ENCODE peak calls at places on chromosome 16, in nine cellular contexts. T, Z, S, W, N, F, M, G and B are unnamed samples.

GRCh38 chr16:66474750-66475199 is 47.7 kb downstream of the BEAN1 start:
- DNase-seq in T (peak; percentile 82), Z (peak; percentile 59), S (no peak), W (no peak), N (no peak), F (no peak), M (no peak), G (no peak), B (no peak)

GRCh38 chr16:53921042-53921441 is 217.1 kb downstream of the FTO start:
- DNase-seq in T (no peak), Z (no peak), S (no peak), W (no peak), N (peak; percentile 59), F (no peak), M (no peak), G (no peak), B (no peak)

GRCh38 chr16:19884611-19885455 is at the start of gene GPRC5B:
- DNase-seq in T (peak; percentile 41), Z (peak; percentile 39), S (peak; percentile 81), W (peak; percentile 54), N (peak; percentile 85), F (peak; percentile 6), M (peak; percentile 55), G (peak; percentile 32), B (peak; percentile 60)

GRCh38 chr16:61791465-61791864 is 244.8 kb downstream of the CDH8 start:
- DNase-seq in T (no peak), Z (no peak), S (no peak), W (peak; percentile 8), N (no peak), F (no peak), M (no peak), G (no peak), B (no peak)

GRCh38 chr16:89037261-89038152 is 56.1 kb upstream of the ACSF3 start:
- DNase-seq in T (peak; percentile 15), Z (no peak), S (peak; percentile 71), W (peak; percentile 67), N (peak; percentile 91), F (no peak), M (peak; percentile 14), G (peak; percentile 34), B (peak; percentile 60)

GRCh38 chr16:1790261-1790610 is 3.3 kb downstream of the IGFALS start:
- DNase-seq in T (no peak), Z (no peak), S (no peak), W (no peak), N (no peak), F (no peak), M (no peak), G (peak; percentile 15), B (peak; percentile 57)

GRCh38 chr16:21236831-21237230 is 3.3 kb downstream of the ANKS4B start:
- DNase-seq in T (no peak), Z (no peak), S (no peak), W (no peak), N (no peak), F (no peak), M (no peak), G (no peak), B (no peak)

GRCh38 chr16:4538067-4538385 is 547 bp downstream of the CDIP1 start:
- DNase-seq in T (no peak), Z (no peak), S (no peak), W (peak; percentile 55), N (no peak), F (no peak), M (no peak), G (no peak), B (no peak)

GRCh38 chr16:55853114-55853513 is 20.2 kb upstream of the CES1 start:
- DNase-seq in T (no peak), Z (no peak), S (no peak), W (peak; percentile 72), N (no peak), F (no peak), M (no peak), G (no peak), B (no peak)

GRCh38 chr16:46972429-46972970 is 974 bp downstream of the DNAJA2 start:
- DNase-seq in T (peak; percentile 74), Z (peak; percentile 51), S (no peak), W (peak; percentile 59), N (no peak), F (peak; percentile 3), M (no peak), G (no peak), B (no peak)

GRCh38 chr16:83258366-83258765 is 549.4 kb upstream of the HSBP1 start:
- DNase-seq in T (no peak), Z (no peak), S (no peak), W (no peak), N (no peak), F (no peak), M (no peak), G (no peak), B (no peak)

GRCh38 chr16:17590711-17591654 is 120.2 kb upstream of the XYLT1 start:
- DNase-seq in T (peak; percentile 49), Z (peak; percentile 3), S (no peak), W (peak; percentile 72), N (no peak), F (no peak), M (no peak), G (no peak), B (no peak)

GRCh38 chr16:28163699-28164584 is 47.8 kb downstream of the XPO6 start:
- DNase-seq in T (no peak), Z (no peak), S (peak; percentile 73), W (peak; percentile 47), N (no peak), F (no peak), M (no peak), G (no peak), B (no peak)
- H3K4me1 ChIP-seq in T (peaks cover 61% of the 10 kb centered on the region), Z (no peaks in the 10 kb centered on the region), S (peaks cover 75% of the 10 kb centered on the region), W (peaks cover 16% of the 10 kb centered on the region), N (no peaks in the 10 kb centered on the region), F (peaks cover 80% of the 10 kb centered on the region), M (peaks cover 16% of the 10 kb centered on the region), G (peaks cover 6% of the 10 kb centered on the region), B (no peaks in the 10 kb centered on the region)

DNA sequence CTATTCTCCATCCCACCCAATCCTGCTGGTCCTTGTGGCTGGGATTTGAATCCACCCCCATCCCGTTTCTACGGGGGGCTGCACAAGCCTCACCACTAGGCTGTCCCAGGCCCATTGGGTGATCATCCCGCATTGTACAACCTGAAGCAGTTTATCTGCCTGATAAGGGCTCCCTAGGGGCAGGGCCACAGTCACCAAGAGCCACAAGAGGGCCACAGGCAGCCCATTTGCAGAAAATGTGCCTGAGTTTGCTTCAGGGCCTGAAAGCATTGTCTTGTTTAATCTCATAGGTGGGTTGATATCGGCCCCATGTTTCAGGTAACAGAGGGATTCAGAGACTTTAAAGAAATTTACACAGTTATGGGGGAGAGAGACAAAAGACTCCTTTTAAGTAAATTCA is 245.0 kb downstream of the CPPED1 start:
- DNase-seq in T (no peak), Z (no peak), S (no peak), W (no peak), N (no peak), F (no peak), M (no peak), G (no peak), B (no peak)
- H3K27ac ChIP-seq in T (no peak overlapping the region), Z (no peak overlapping the region), S (no peak overlapping the region), W (no peak overlapping the region), N (no peak overlapping the region), F (no peak overlapping the region), M (no peak overlapping the region), G (no peak overlapping the region), B (no peak overlapping the region)

GRCh38 chr16:11619327-11619851 is 32.7 kb upstream of the LITAF start:
- DNase-seq in T (peak; percentile 85), Z (peak; percentile 38), S (peak; percentile 81), W (no peak), N (no peak), F (no peak), M (no peak), G (no peak), B (no peak)

GRCh38 chr16:11621539-11621919 is 34.8 kb upstream of the LITAF start:
- DNase-seq in T (peak; percentile 48), Z (no peak), S (no peak), W (no peak), N (no peak), F (no peak), M (no peak), G (no peak), B (no peak)

GRCh38 chr16:11621920-11622651 is 35.4 kb upstream of the LITAF start:
- DNase-seq in T (peak; percentile 94), Z (no peak), S (peak; percentile 88), W (peak; percentile 56), N (no peak), F (peak; percentile 44), M (no peak), G (no peak), B (no peak)

GRCh38 chr16:11618107-11618717 is 31.5 kb upstream of the LITAF start:
- DNase-seq in T (no peak), Z (no peak), S (no peak), W (no peak), N (no peak), F (no peak), M (no peak), G (no peak), B (no peak)

GRCh38 chr16:11620243-11621003 is 33.7 kb upstream of the LITAF start:
- DNase-seq in T (no peak), Z (no peak), S (no peak), W (no peak), N (no peak), F (no peak), M (no peak), G (no peak), B (no peak)
- H3K4me1 ChIP-seq in T (peaks cover 75% of the 10 kb centered on the region), Z (peaks cover 3% of the 10 kb centered on the region), S (peaks cover 62% of the 10 kb centered on the region), W (peaks cover 23% of the 10 kb centered on the region), N (no peaks in the 10 kb centered on the region), F (peaks cover 82% of the 10 kb centered on the region), M (no peaks in the 10 kb centered on the region), G (no peaks in the 10 kb centered on the region), B (peaks cover 2% of the 10 kb centered on the region)

GRCh38 chr16:30374538-30374937 is at the start of gene MYL11:
- DNase-seq in T (no peak), Z (no peak), S (no peak), W (no peak), N (no peak), F (no peak), M (no peak), G (no peak), B (no peak)

GRCh38 chr16:30377050-30377811 is 2.6 kb downstream of the MYL11 start:
- DNase-seq in T (no peak), Z (no peak), S (no peak), W (no peak), N (peak; percentile 38), F (no peak), M (no peak), G (no peak), B (no peak)

GRCh38 chr16:30377812-30378235 is 3.2 kb downstream of the MYL11 start:
- DNase-seq in T (peak; percentile 93), Z (peak; percentile 83), S (peak; percentile 98), W (peak; percentile 84), N (peak; percentile 92), F (peak; percentile 83), M (peak; percentile 95), G (peak; percentile 95), B (peak; percentile 97)

GRCh38 chr16:30375830-30376229 is 1.2 kb downstream of the MYL11 start:
- DNase-seq in T (no peak), Z (no peak), S (no peak), W (no peak), N (no peak), F (no peak), M (no peak), G (no peak), B (no peak)

DNA sequence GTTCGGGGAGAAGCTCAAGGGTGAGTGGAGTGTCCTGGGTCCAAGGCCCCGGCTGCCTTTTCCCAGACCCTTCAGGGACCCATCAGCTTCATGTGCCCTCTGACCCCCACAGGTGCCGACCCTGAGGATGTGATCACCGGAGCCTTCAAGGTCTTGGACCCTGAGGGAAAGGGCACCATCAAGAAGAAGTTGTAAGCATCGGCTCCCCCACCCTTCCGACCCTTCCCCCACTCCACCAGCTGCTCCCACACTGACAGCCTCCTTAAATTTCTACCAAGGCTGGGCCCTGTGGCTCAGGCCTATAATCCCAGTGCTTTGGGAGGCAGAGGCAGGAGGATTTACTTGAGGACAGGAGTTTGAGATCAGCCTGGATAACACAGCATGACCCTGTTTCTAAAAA is 1.9 kb downstream of the MYL11 start:
- DNase-seq in T (no peak), Z (no peak), S (no peak), W (no peak), N (no peak), F (no peak), M (no peak), G (no peak), B (no peak)
- H3K27ac ChIP-seq in T (peak overlapping the region; percentile 100), Z (no peak overlapping the region), S (peak overlapping the region; percentile 100), W (no peak overlapping the region), N (no peak overlapping the region), F (peak overlapping the region; percentile 100), M (peak overlapping the region; percentile 97), G (peak overlapping the region; percentile 100), B (no peak overlapping the region)